ENCODE peak calls at places on chromosomes 7 and 10, in five cellular contexts. B is ovary, P is upper lobe of right lung, Z is lower leg skin, S is A549. N is an unnamed sample.
A peak's percentile ranks its signal among the peaks of the same experiment; 100 is the strongest.

GRCh38 chr10:12543589-12543988 is 194.2 kb downstream of the CAMK1D start:
- DNase-seq in B (no peak), P (no peak), Z (peak; percentile 8), S (no peak), N (no peak)

GRCh38 chr7:138755831-138756590 is 41.8 kb upstream of the TMEM213 start:
- DNase-seq in B (no peak), P (no peak), Z (no peak), S (no peak), N (no peak)

GRCh38 chr10:14056545-14057332 is 274.0 kb downstream of the FRMD4A start:
- DNase-seq in B (no peak), P (no peak), Z (no peak), S (no peak), N (peak; percentile 91)

GRCh38 chr7:69819306-69819705 is 221.0 kb downstream of the AUTS2 start:
- DNase-seq in B (no peak), P (no peak), Z (no peak), S (no peak), N (no peak)

GRCh38 chr7:134315679-134316538 is 821 bp downstream of the SLC35B4 start:
- DNase-seq in B (no peak), P (no peak), Z (no peak), S (peak; percentile 67), N (no peak)

GRCh38 chr7:123727071-123727837 is 21.5 kb downstream of the WASL start:
- DNase-seq in B (no peak), P (no peak), Z (no peak), S (no peak), N (peak; percentile 35)

GRCh38 chr7:133364959-133365680 is 112.2 kb downstream of the EXOC4 start:
- DNase-seq in B (no peak), P (no peak), Z (no peak), S (no peak), N (no peak)

GRCh38 chr7:23357190-23358093 is 58.3 kb downstream of the MALSU1 start:
- DNase-seq in B (no peak), P (no peak), Z (no peak), S (peak; percentile 87), N (peak; percentile 67)

GRCh38 chr10:118871244-118871865 is 116.6 kb upstream of the CACUL1 start:
- DNase-seq in B (no peak), P (no peak), Z (no peak), S (no peak), N (no peak)

GRCh38 chr7:137695942-137696341 is 150.8 kb downstream of the DGKI start:
- DNase-seq in B (no peak), P (no peak), Z (no peak), S (no peak), N (no peak)

GRCh38 chr7:64314493-64315020 is 796 bp downstream of the ZNF736 start:
- DNase-seq in B (peak; percentile 39), P (no peak), Z (no peak), S (no peak), N (no peak)

GRCh38 chr7:48102530-48102929 is 13.5 kb downstream of the UPP1 start:
- DNase-seq in B (no peak), P (no peak), Z (peak; percentile 39), S (no peak), N (no peak)

GRCh38 chr10:36675458-36675880 is 449.9 kb upstream of the ANKRD30A start:
- DNase-seq in B (no peak), P (no peak), Z (no peak), S (no peak), N (no peak)

GRCh38 chr7:66700633-66701131 is 39.9 kb upstream of the RABGEF1 start:
- DNase-seq in B (no peak), P (no peak), Z (no peak), S (no peak), N (no peak)

GRCh38 chr7:66698652-66699205 is 41.8 kb upstream of the RABGEF1 start:
- DNase-seq in B (no peak), P (no peak), Z (no peak), S (no peak), N (no peak)

GRCh38 chr7:66699998-66700397 is 40.5 kb upstream of the RABGEF1 start:
- DNase-seq in B (peak; percentile 81), P (no peak), Z (no peak), S (no peak), N (no peak)

GRCh38 chr7:66696774-66697191 is 43.8 kb upstream of the RABGEF1 start:
- DNase-seq in B (no peak), P (no peak), Z (no peak), S (no peak), N (no peak)

DNA sequence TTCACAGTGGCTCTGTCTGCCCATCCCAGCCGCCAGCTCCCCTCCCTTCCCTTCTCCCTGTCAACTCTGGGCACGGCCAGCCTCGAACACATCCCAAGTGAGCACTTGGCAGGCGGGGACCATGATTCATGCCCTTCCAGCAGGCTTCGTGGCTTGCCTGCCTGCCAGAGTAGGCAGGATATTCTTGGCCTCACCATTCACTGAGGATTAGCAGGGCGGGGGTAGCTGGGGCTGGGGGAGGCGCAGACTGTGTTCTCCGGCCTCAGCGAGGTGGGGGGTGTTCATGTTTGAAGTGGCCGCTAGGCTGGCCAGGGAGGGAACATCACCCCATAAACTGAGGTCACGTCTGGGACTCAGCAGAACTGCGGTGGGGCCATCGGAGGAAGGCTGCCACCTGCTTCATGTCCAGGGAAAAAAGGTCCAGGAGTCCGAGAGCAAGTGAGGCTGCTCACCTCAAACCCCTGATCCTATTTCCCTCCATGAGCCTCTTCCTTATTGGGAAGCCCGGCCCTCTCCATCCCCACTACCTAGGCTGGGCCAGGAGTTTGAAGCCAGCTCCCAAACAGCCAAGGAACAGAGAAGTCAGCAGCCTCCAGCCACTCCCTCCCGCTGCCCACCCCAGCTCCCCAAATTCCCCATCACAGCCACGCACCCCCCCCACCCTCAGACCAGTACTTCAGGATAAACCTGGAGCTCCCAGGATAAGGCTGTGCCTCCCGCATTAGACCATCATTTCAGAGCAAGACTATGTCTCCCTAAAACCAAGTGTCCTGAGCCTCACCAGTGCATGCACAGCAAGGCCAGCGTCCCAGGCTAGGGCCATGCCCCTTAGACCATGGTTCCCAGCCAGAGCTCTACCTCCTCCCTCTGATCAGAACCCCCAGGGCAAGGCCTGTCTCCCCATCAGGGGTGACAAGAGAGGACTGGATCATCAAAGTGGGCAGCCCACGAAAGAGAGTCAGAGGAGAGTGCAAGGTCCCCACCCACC is 42.8 kb upstream of the RABGEF1 start:
- DNase-seq in B (peak; percentile 55), P (no peak), Z (no peak), S (no peak), N (no peak)
- TF ChIP-seq CTCF in B (no peak), P (no peak), Z (no peak), S (no peak), N (no peak)

DNA sequence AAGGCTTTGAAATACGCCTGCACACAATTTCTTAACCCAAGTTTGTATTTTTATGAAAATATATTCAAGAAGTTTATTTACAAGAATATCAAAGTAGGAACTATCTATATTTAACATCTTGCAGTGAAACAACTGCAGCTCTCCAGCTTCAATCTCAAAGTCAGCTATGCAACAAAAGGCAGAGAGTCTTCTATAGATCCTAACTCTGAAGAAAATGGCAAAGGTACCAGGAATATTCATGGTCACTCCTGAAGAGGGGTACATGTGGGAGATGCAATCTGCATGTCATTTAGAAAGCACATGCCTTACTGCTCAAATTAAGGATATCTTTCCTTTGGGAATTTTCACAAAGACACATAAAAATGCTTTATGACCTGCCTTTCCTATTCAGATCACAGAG is 1.6 kb downstream of the ANK3 start:
- DNase-seq in B (no peak), P (no peak), Z (no peak), S (no peak), N (no peak)
- TF ChIP-seq CTCF in B (no peak), P (no peak), Z (no peak), S (no peak), N (no peak)

GRCh38 chr10:105726149-105726548 is 1085.1 kb downstream of the SORCS3 start:
- DNase-seq in B (no peak), P (no peak), Z (no peak), S (no peak), N (no peak)
- TF ChIP-seq CTCF in B (no peak), P (no peak), Z (no peak), S (no peak), N (no peak)

DNA sequence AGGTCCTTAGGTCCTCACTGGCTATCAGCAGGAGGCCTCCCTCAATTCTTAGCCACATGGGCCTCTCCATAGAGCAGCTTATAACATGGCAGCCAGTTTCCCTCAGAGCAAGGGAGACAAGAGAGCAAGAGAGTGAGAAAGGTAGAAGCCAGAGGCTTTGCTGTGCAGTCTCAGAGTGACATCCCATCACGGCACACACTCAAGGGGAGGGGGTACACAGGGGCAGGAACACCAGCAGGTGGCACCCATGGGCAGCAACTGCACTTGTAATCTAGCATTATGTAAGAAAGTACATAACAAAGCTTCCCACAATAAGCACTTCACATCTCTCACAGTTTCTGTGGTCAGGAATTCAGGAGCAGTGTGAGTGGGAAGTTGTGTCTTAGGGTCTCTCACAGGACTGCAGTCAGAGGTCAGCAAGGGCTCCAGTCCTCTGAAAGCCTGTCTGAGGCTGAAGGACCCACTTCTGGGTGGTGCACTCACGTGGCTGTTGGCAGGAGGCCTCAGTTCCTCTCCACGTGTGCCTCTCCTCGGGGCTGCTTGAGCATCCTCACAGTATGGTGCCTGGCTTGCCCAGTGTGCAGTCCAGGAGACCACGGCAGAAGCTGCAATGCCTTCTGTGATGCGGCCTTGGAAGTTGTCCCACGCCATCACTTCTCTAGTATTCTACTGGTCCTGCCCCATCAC is 159.4 kb downstream of the OAT start:
- DNase-seq in B (peak; percentile 26), P (no peak), Z (no peak), S (no peak), N (no peak)
- TF ChIP-seq CTCF in B (no peak), P (no peak), Z (no peak), S (no peak), N (peak; percentile 70)

DNA sequence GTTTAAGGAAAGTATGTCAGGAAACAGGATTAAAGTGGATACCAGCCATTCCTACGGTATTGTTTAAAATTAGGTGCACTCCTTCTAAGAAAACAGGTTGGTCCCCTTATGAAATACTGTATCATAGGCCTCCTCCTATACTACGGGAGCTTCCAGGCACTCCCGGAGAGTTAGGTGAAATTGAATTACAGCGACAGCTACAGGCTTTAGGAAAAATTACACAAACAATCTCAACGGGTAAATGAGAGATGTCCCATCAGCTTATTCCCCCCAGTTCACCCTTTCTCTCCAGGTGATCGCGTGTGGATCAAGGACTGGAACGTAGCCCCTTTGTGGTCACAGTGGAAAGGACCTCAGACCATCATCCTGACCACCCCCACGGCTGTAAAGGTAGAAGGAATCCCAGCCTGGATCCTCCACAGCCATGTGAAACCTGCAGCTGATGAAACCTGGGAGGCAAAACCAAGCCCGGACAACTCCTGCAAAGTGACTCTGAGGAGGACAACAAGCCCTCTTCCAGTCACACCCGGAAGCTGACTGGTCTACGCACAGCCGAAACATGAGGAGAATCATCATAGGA is 25.1 kb upstream of the GHITM start:
- DNase-seq in B (no peak), P (no peak), Z (no peak), S (no peak), N (no peak)
- TF ChIP-seq CTCF in B (no peak), P (peak; percentile 25), Z (no peak), S (peak; percentile 23), N (peak; percentile 54)

N was measured in epithelial cell of proximal tubule.